ENCODE peak calls at places on chromosomes 2 and 18, in nine cellular contexts. S is heart right ventricle; V is dorsolateral prefrontal cortex; P is brain microvascular endothelial cell; H is CD8-positive, alpha-beta T cell; J is epithelial cell of esophagus; O is upper lobe of right lung; T is AG10803; U is heart left ventricle. M is an unnamed sample.

GRCh38 chr2:121648206-121648605 is 1.1 kb downstream of the CLASP1 start:
- DNase-seq in S (no peak), V (no peak), P (peak; percentile 4), H (no peak), J (no peak), O (no peak), T (peak; percentile 22), U (no peak), M (peak; percentile 44)

GRCh38 chr2:44934962-44935853 is 6.3 kb upstream of the SIX3 start:
- DNase-seq in S (no peak), V (no peak), P (no peak), H (no peak), J (no peak), O (no peak), T (no peak), U (no peak), M (no peak)

GRCh38 chr18:2906522-2907458 is 60.0 kb downstream of the EMILIN2 start:
- DNase-seq in S (peak; percentile 47), V (no peak), P (no peak), H (peak; percentile 44), J (no peak), O (peak; percentile 80), T (no peak), U (peak; percentile 35), M (no peak)

GRCh38 chr2:127449439-127449838 is 31.2 kb downstream of the PROC start:
- DNase-seq in S (no peak), V (no peak), P (no peak), H (no peak), J (no peak), O (no peak), T (no peak), U (no peak), M (no peak)

GRCh38 chr2:20595439-20596192 is 55.3 kb downstream of the HS1BP3 start:
- DNase-seq in S (peak; percentile 17), V (peak; percentile 37), P (peak; percentile 88), H (no peak), J (peak; percentile 59), O (peak; percentile 66), T (peak; percentile 24), U (peak; percentile 36), M (peak; percentile 83)

GRCh38 chr2:200288670-200289429 is 17.6 kb upstream of the SPATS2L start:
- DNase-seq in S (no peak), V (no peak), P (no peak), H (no peak), J (peak; percentile 65), O (no peak), T (peak; percentile 95), U (no peak), M (peak; percentile 92)

GRCh38 chr18:75293591-75293990 is 83.0 kb downstream of the TSHZ1 start:
- DNase-seq in S (no peak), V (no peak), P (peak; percentile 3), H (no peak), J (peak; percentile 73), O (no peak), T (no peak), U (no peak), M (peak; percentile 33)

GRCh38 chr2:231191896-231192872 is 6.2 kb upstream of the ARMC9 start:
- DNase-seq in S (peak; percentile 73), V (no peak), P (peak; percentile 82), H (no peak), J (peak; percentile 15), O (no peak), T (peak; percentile 96), U (peak; percentile 69), M (peak; percentile 91)

GRCh38 chr2:235055891-235056516 is 104.2 kb downstream of the SH3BP4 start:
- DNase-seq in S (no peak), V (no peak), P (peak; percentile 24), H (no peak), J (peak; percentile 67), O (peak; percentile 62), T (peak; percentile 22), U (peak; percentile 30), M (peak; percentile 50)

GRCh38 chr2:120959426-120959825 is 223.8 kb downstream of the GLI2 start:
- DNase-seq in S (peak; percentile 56), V (no peak), P (no peak), H (no peak), J (peak; percentile 84), O (no peak), T (no peak), U (peak; percentile 44), M (no peak)

GRCh38 chr2:88582030-88582429 is 45.2 kb downstream of the EIF2AK3 start:
- DNase-seq in S (no peak), V (no peak), P (no peak), H (no peak), J (peak; percentile 44), O (no peak), T (no peak), U (no peak), M (peak; percentile 24)

GRCh38 chr2:2850218-2850850 is 519.3 kb upstream of the MYT1L start:
- DNase-seq in S (no peak), V (no peak), P (no peak), H (no peak), J (no peak), O (no peak), T (no peak), U (no peak), M (no peak)

GRCh38 chr2:237693281-237694039 is 66.1 kb downstream of the LRRFIP1 start:
- DNase-seq in S (no peak), V (no peak), P (no peak), H (no peak), J (peak; percentile 92), O (peak; percentile 63), T (peak; percentile 75), U (no peak), M (peak; percentile 86)

GRCh38 chr2:100741880-100742814 is 77.8 kb upstream of the NPAS2 start:
- DNase-seq in S (no peak), V (no peak), P (peak; percentile 91), H (no peak), J (peak; percentile 82), O (no peak), T (peak; percentile 100), U (peak; percentile 32), M (peak; percentile 99)

GRCh38 chr2:83071914-83072313 is 1387.2 kb downstream of the SUCLG1 start:
- DNase-seq in S (no peak), V (no peak), P (no peak), H (no peak), J (no peak), O (no peak), T (no peak), U (no peak), M (no peak)
- TF ChIP-seq CTCF in S (no peak), V (no peak), P (no peak), H (no peak), J (no peak), O (no peak), T (no peak), U (no peak), M (no peak)

GRCh38 chr2:191187105-191187829 is 36.5 kb upstream of the STAT4 start:
- DNase-seq in S (no peak), V (no peak), P (no peak), H (no peak), J (no peak), O (no peak), T (no peak), U (no peak), M (no peak)
- H3K4me3 ChIP-seq in S (no peak overlapping the region), V (no peak overlapping the region), P (no peak overlapping the region), H (no peak overlapping the region), J (no peak overlapping the region), O (no peak overlapping the region), T (no peak overlapping the region), U (no peak overlapping the region), M (no peak overlapping the region)

DNA sequence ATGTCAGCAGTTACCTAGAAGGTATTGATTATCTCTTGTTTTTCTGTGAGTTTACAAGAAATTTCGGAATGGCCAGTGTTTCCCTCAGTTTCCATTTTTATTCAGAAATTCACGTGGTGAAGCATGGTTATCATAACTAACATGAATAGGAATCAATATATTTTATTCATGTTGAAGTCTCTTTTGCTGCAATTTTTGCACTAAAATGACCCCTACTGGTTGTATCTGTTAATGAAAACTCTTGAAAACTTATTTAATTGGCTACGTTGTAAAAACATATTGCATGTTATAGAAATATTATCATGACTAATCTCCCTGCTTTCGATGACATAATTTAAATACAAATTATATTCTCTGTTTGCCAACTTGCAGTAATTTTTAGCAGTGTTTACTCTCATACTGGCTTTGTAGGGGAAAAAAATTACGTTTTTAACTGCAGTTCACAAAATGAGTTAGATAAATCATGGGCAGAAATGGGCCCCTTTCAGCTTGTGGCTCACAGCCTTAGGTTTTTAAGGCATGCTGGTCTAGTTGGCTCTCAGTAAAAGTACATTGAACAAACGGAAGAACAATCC is 3.5 kb downstream of the CRIM1 start:
- DNase-seq in S (no peak), V (no peak), P (no peak), H (no peak), J (peak; percentile 47), O (no peak), T (no peak), U (no peak), M (peak; percentile 37)
- TF ChIP-seq CTCF in S (peak; percentile 29), V (peak; percentile 53), P (no peak), H (peak; percentile 28), J (no peak), O (peak; percentile 45), T (peak; percentile 56), U (peak; percentile 37), M (peak; percentile 30)

GRCh38 chr18:27652480-27653121 is 467.5 kb upstream of the CHST9 start:
- DNase-seq in S (no peak), V (no peak), P (no peak), H (no peak), J (peak; percentile 47), O (no peak), T (no peak), U (no peak), M (no peak)
- H3K4me3 ChIP-seq in S (no peak overlapping the region), V (no peak overlapping the region), P (no peak overlapping the region), H (no peak overlapping the region), J (no peak overlapping the region), O (no peak overlapping the region), T (no peak overlapping the region), U (no peak overlapping the region), M (no peak overlapping the region)

DNA sequence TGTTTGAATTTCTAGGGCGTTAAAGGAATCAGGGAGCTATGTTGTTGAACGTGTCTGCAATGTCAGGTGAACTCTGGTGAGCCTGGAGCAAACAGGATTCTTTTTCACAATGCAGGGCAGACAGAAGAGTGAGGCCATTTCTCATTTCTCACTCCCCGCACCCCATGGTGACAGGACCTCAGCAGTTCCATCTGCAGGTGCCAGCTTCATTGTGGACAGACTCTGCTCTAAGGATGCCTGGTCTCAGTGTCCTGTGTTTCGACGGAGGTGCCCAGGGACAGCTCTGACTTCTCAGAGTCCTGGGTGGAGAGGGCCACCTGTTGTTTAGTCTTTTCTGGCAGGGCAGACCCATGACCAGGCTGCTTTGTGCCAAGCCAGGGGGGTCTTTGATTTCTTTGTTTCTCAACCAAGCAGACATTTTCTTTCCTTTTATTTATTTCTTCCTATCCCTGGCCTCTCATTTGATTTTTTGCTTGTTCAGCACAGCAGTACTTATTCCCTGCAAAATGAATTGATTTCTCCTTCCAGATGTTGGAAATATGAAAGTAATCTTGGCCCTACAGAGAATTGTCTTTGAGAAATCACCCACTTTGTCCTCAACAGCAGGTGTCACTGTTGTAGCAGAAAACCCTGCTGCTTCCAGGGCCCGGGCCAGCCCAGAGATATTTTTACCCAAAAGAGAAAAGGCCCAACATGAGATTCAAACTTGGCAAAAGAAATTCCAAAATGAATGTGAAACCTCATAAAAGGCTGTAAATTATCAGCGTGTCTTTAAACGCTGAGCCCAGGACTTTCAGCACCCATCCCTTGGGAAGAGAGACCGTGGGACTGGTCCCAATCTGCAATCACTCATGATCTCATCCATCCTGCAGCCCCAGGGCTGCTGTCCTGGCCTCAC is 201.6 kb downstream of the RNF144A start:
- DNase-seq in S (no peak), V (no peak), P (peak; percentile 47), H (no peak), J (peak; percentile 4), O (no peak), T (peak; percentile 44), U (no peak), M (peak; percentile 17)
- TF ChIP-seq CTCF in S (peak; percentile 49), V (peak; percentile 56), P (peak; percentile 72), H (peak; percentile 12), J (peak; percentile 33), O (peak; percentile 37), T (peak; percentile 72), U (peak; percentile 53), M (peak; percentile 47)